ENCODE peak calls at places on chromosomes 13 and 19, in six cellular contexts. One of them, this sample, is unnamed.

GRCh38 chr19:6064016-6064702 is 46.1 kb downstream of the RFX2 start:
- DNase-seq in colonic mucosa: no peak
- DNase-seq in GM23248: no peak
- DNase-seq in NT2/D1: no peak
- DNase-seq in mammary epithelial cell: peak
- DNase-seq in PC-3: peak
- DNase-seq in this sample: no peak

GRCh38 chr19:19651076-19651475 is 7.6 kb upstream of the GMIP start:
- DNase-seq in colonic mucosa: no peak
- DNase-seq in GM23248: no peak
- DNase-seq in NT2/D1: no peak
- DNase-seq in mammary epithelial cell: no peak
- DNase-seq in PC-3: no peak
- DNase-seq in this sample: no peak

GRCh38 chr19:13803038-13803437 is 7.8 kb downstream of the ZSWIM4 start:
- DNase-seq in colonic mucosa: no peak
- DNase-seq in GM23248: no peak
- DNase-seq in NT2/D1: no peak
- DNase-seq in mammary epithelial cell: no peak
- DNase-seq in PC-3: peak
- DNase-seq in this sample: no peak

GRCh38 chr13:93843082-93843481 is 616.5 kb downstream of the GPC6 start:
- DNase-seq in colonic mucosa: no peak
- DNase-seq in GM23248: no peak
- DNase-seq in NT2/D1: no peak
- DNase-seq in mammary epithelial cell: peak
- DNase-seq in PC-3: no peak
- DNase-seq in this sample: no peak

GRCh38 chr19:18156841-18157464 is 4.0 kb downstream of the PIK3R2 start:
- DNase-seq in colonic mucosa: peak
- DNase-seq in GM23248: peak
- DNase-seq in NT2/D1: no peak
- DNase-seq in mammary epithelial cell: peak
- DNase-seq in PC-3: peak
- DNase-seq in this sample: no peak

GRCh38 chr19:29672933-29673336 is 7.7 kb downstream of the PLEKHF1 start:
- DNase-seq in colonic mucosa: no peak
- DNase-seq in GM23248: no peak
- DNase-seq in NT2/D1: no peak
- DNase-seq in mammary epithelial cell: no peak
- DNase-seq in PC-3: no peak
- DNase-seq in this sample: peak

GRCh38 chr19:6693056-6693471 is 23.1 kb upstream of the TNFSF14 start:
- DNase-seq in colonic mucosa: no peak
- DNase-seq in GM23248: no peak
- DNase-seq in NT2/D1: no peak
- DNase-seq in mammary epithelial cell: no peak
- DNase-seq in PC-3: no peak
- DNase-seq in this sample: no peak

GRCh38 chr13:85654227-85654626 is 145.0 kb downstream of the SLITRK6 start:
- DNase-seq in colonic mucosa: no peak
- DNase-seq in GM23248: no peak
- DNase-seq in NT2/D1: no peak
- DNase-seq in mammary epithelial cell: no peak
- DNase-seq in PC-3: peak
- DNase-seq in this sample: no peak

GRCh38 chr19:11381535-11382369 is 2.4 kb downstream of the EPOR start:
- DNase-seq in colonic mucosa: peak
- DNase-seq in GM23248: peak
- DNase-seq in NT2/D1: peak
- DNase-seq in mammary epithelial cell: peak
- DNase-seq in PC-3: peak
- DNase-seq in this sample: no peak

GRCh38 chr13:44169018-44169909 is 204.4 kb upstream of the SERP2 start:
- DNase-seq in colonic mucosa: no peak
- DNase-seq in GM23248: peak
- DNase-seq in NT2/D1: no peak
- DNase-seq in mammary epithelial cell: no peak
- DNase-seq in PC-3: no peak
- DNase-seq in this sample: no peak

GRCh38 chr19:35249848-35250711 is 1.3 kb downstream of the LSR start:
- DNase-seq in colonic mucosa: peak
- DNase-seq in GM23248: no peak
- DNase-seq in NT2/D1: no peak
- DNase-seq in mammary epithelial cell: no peak
- DNase-seq in PC-3: no peak
- DNase-seq in this sample: no peak

GRCh38 chr13:113489549-113490495 is 689 bp downstream of the DCUN1D2 start:
- DNase-seq in colonic mucosa: peak
- DNase-seq in GM23248: peak
- DNase-seq in NT2/D1: no peak
- DNase-seq in mammary epithelial cell: peak
- DNase-seq in PC-3: peak
- DNase-seq in this sample: peak

GRCh38 chr13:28751210-28751935 is 32.6 kb upstream of the SLC46A3 start:
- DNase-seq in colonic mucosa: no peak
- DNase-seq in GM23248: no peak
- DNase-seq in NT2/D1: no peak
- DNase-seq in mammary epithelial cell: no peak
- DNase-seq in PC-3: no peak
- DNase-seq in this sample: no peak

GRCh38 chr13:67069117-67069767 is 160.9 kb downstream of the PCDH9 start:
- DNase-seq in colonic mucosa: no peak
- DNase-seq in GM23248: no peak
- DNase-seq in NT2/D1: no peak
- DNase-seq in mammary epithelial cell: no peak
- DNase-seq in PC-3: no peak
- DNase-seq in this sample: no peak

DNA sequence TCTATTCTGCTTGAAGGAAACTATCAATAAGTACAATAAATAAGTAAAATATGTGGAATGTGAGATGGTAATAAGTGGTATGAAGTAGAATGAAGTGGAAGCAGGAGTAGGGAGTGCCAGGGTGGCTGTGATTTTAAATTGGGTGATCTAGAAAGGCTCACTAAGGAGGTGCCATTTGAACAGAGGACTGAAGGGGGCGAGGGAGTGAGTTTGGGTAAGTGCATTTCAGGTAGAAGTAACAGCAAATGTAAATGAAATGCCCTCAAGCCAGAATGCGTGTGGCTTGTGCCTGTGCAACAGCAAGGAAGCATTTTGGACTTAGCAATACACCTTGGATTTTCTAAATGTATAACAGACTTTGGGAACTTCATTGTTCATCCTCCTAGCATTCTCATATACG is 77.1 kb downstream of the CCNA1 start:
- DNase-seq in colonic mucosa: no peak
- DNase-seq in GM23248: no peak
- DNase-seq in NT2/D1: no peak
- DNase-seq in mammary epithelial cell: no peak
- DNase-seq in PC-3: peak
- DNase-seq in this sample: no peak
- H3K9ac ChIP-seq in colonic mucosa: no peak
- H3K9ac ChIP-seq in GM23248: no peak
- H3K9ac ChIP-seq in NT2/D1: no peak
- H3K9ac ChIP-seq in mammary epithelial cell: no peak
- H3K9ac ChIP-seq in PC-3: no peak
- H3K9ac ChIP-seq in this sample: no peak

GRCh38 chr19:49362926-49363264 is 679 bp upstream of the TEAD2 start:
- DNase-seq in colonic mucosa: peak
- DNase-seq in GM23248: peak
- DNase-seq in NT2/D1: no peak
- DNase-seq in mammary epithelial cell: no peak
- DNase-seq in PC-3: no peak
- DNase-seq in this sample: no peak

GRCh38 chr19:49364083-49364687 is 508 bp downstream of the DKKL1 start:
- DNase-seq in colonic mucosa: no peak
- DNase-seq in GM23248: no peak
- DNase-seq in NT2/D1: no peak
- DNase-seq in mammary epithelial cell: no peak
- DNase-seq in PC-3: no peak
- DNase-seq in this sample: no peak

GRCh38 chr19:49361438-49362047 is 673 bp downstream of the TEAD2 start:
- DNase-seq in colonic mucosa: peak
- DNase-seq in GM23248: peak
- DNase-seq in NT2/D1: no peak
- DNase-seq in mammary epithelial cell: peak
- DNase-seq in PC-3: peak
- DNase-seq in this sample: no peak

GRCh38 chr19:49363265-49364082 is at the start of gene DKKL1:
- DNase-seq in colonic mucosa: peak
- DNase-seq in GM23248: peak
- DNase-seq in NT2/D1: peak
- DNase-seq in mammary epithelial cell: peak
- DNase-seq in PC-3: peak
- DNase-seq in this sample: peak

GRCh38 chr19:49362048-49362925 is at the start of gene TEAD2:
- DNase-seq in colonic mucosa: peak
- DNase-seq in GM23248: peak
- DNase-seq in NT2/D1: no peak
- DNase-seq in mammary epithelial cell: peak
- DNase-seq in PC-3: peak
- DNase-seq in this sample: no peak
- H3K9ac ChIP-seq in colonic mucosa: peak
- H3K9ac ChIP-seq in GM23248: peak
- H3K9ac ChIP-seq in NT2/D1: peak
- H3K9ac ChIP-seq in mammary epithelial cell: peak
- H3K9ac ChIP-seq in PC-3: peak
- H3K9ac ChIP-seq in this sample: no peak

DNA sequence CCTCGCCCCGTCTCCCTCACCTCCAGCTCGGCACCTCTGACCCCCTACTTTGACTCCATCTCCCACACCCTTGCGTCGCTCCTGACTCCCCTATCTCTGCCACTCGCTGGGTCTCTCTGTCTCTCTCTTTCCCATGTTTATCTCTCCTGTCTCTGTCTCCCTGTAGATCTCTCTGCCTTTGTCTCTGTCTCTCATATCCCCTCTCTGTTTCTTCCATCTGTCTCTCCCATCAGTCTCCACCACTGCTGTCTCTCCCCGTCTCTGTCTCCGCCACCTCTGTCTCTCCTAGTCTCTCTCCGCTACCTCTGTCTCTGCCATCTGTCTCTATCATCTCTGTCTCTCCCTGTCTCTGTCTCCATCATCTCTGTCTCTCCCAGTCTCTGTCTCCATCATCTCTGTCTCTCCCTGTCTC is 12.4 kb upstream of the BBC3 start:
- DNase-seq in colonic mucosa: no peak
- DNase-seq in GM23248: no peak
- DNase-seq in NT2/D1: no peak
- DNase-seq in mammary epithelial cell: no peak
- DNase-seq in PC-3: no peak
- DNase-seq in this sample: no peak
- H3K9ac ChIP-seq in colonic mucosa: no peak
- H3K9ac ChIP-seq in GM23248: peak
- H3K9ac ChIP-seq in NT2/D1: no peak
- H3K9ac ChIP-seq in mammary epithelial cell: no peak
- H3K9ac ChIP-seq in PC-3: no peak
- H3K9ac ChIP-seq in this sample: no peak

DNA sequence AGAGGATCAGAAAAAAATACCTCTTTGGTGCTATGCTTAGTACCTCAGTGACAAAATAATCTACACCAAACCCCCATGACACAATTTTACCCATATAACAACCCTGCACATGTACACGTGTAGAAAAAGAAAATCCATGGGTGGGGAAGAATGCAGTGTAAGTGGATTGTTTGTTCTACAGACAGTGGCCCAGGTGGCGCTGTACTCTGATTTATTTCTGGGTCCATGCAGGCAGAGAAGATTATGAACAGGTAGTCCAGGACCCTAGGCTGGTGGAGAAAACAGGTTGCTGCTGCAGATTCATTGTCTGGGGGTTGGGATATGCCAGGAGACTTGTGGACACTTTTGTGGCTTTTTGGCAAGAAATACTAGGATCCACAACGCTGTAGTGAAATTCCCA is 9.1 kb downstream of the ZNF100 start:
- DNase-seq in colonic mucosa: no peak
- DNase-seq in GM23248: no peak
- DNase-seq in NT2/D1: no peak
- DNase-seq in mammary epithelial cell: no peak
- DNase-seq in PC-3: no peak
- DNase-seq in this sample: no peak
- H3K9ac ChIP-seq in colonic mucosa: no peak
- H3K9ac ChIP-seq in GM23248: no peak
- H3K9ac ChIP-seq in NT2/D1: no peak
- H3K9ac ChIP-seq in mammary epithelial cell: no peak
- H3K9ac ChIP-seq in PC-3: no peak
- H3K9ac ChIP-seq in this sample: no peak

DNA sequence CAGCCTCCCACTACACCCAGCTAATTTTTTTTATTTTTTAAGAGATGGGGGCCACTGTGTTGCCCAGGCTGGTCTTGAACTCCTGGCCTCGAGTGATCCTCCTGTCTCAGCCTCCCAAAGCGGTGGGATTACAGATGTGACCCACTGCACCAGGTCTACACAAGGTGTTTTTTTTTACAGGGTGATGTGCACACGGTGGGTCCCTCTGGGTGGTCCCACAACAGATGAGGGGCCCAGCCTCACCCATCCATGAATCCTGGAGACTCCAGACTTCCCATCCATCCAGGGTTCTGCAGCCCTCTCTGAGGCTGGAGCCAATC is 602 bp upstream of the KLF2 start:
- DNase-seq in colonic mucosa: no peak
- DNase-seq in GM23248: no peak
- DNase-seq in NT2/D1: no peak
- DNase-seq in mammary epithelial cell: no peak
- DNase-seq in PC-3: no peak
- DNase-seq in this sample: no peak
- H3K9ac ChIP-seq in colonic mucosa: peak
- H3K9ac ChIP-seq in GM23248: peak
- H3K9ac ChIP-seq in NT2/D1: peak
- H3K9ac ChIP-seq in mammary epithelial cell: peak
- H3K9ac ChIP-seq in PC-3: peak
- H3K9ac ChIP-seq in this sample: no peak

DNA sequence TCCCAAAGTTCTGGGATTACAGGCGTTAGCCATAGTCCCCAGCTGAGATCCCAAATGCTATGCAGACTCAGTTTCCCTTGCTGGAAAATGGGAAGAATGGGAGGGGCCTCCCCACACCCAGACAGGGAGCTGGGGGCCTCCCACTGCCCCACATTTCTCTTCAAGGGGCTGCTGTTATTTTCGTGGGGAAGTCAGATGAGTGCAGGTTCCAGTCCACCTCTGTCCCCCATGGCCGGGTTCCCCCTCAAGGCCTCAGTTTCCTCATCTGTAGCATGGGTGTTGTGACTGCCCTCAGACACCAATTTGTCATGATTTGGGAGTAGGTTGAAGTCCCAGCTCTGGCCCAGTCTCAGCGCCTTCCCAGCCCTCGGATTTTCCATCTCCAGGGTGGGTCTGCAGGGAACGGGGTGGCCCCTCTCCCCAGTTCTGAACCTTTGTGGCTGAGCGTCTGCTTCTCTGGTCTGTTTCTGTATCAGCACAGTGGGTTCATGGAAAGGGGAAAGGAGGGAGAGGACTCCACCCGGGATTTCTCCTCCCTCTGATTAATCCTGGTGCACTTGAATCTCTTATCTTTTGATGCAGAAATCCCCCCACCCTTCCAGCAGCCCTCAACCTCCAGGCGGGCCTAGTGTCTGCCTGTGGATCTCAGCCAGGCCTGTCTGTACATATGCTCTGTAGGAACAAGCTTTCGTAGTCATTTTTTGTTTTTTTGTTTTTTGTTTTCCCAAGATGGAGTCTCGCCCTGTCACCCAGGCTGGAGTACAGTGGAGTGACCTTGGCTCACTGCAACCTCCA is 12.2 kb downstream of the NFIC start:
- DNase-seq in colonic mucosa: no peak
- DNase-seq in GM23248: no peak
- DNase-seq in NT2/D1: no peak
- DNase-seq in mammary epithelial cell: no peak
- DNase-seq in PC-3: no peak
- DNase-seq in this sample: no peak
- H3K9ac ChIP-seq in colonic mucosa: no peak
- H3K9ac ChIP-seq in GM23248: no peak
- H3K9ac ChIP-seq in NT2/D1: no peak
- H3K9ac ChIP-seq in mammary epithelial cell: no peak
- H3K9ac ChIP-seq in PC-3: no peak
- H3K9ac ChIP-seq in this sample: no peak